ENCODE peak calls at places on chromosomes 11 and 22, in eight cellular contexts. One of them, this sample, is unnamed.

GRCh38 chr11:119744577-119744976 is 15.6 kb upstream of the NECTIN1 start:
- ATAC-seq in naive thymus-derived CD8-positive, alpha-beta T cell: no peak
- ATAC-seq in central memory CD8-positive, alpha-beta T cell: no peak
- ATAC-seq in stimulated activated naive CD8-positive, alpha-beta T cell treated with anti-CD3 and anti-CD28 coated beads, Interleukin-15, Interleukin-2, amounts not matched to agents 100 U/mL and 50 U/mL, for 24 hours: no peak
- ATAC-seq in activated T-cell treated with anti-CD3 and anti-CD28 coated beads, Interleukin-2, amount 50 U/mL, for 4 hours: no peak
- ATAC-seq in A549: no peak
- ATAC-seq in upper lobe of right lung: no peak
- ATAC-seq in HepG2: no peak
- ATAC-seq in this sample: no peak

GRCh38 chr11:71281901-71282300 is 29.5 kb upstream of the SHANK2 start:
- ATAC-seq in naive thymus-derived CD8-positive, alpha-beta T cell: no peak
- ATAC-seq in central memory CD8-positive, alpha-beta T cell: no peak
- ATAC-seq in stimulated activated naive CD8-positive, alpha-beta T cell treated with anti-CD3 and anti-CD28 coated beads, Interleukin-15, Interleukin-2, amounts not matched to agents 100 U/mL and 50 U/mL, for 24 hours: no peak
- ATAC-seq in activated T-cell treated with anti-CD3 and anti-CD28 coated beads, Interleukin-2, amount 50 U/mL, for 4 hours: no peak
- ATAC-seq in A549: no peak
- ATAC-seq in upper lobe of right lung: no peak
- ATAC-seq in HepG2: no peak
- ATAC-seq in this sample: no peak

GRCh38 chr22:46355996-46356471 is 20.5 kb downstream of the TRMU start:
- ATAC-seq in naive thymus-derived CD8-positive, alpha-beta T cell: no peak
- ATAC-seq in central memory CD8-positive, alpha-beta T cell: no peak
- ATAC-seq in stimulated activated naive CD8-positive, alpha-beta T cell treated with anti-CD3 and anti-CD28 coated beads, Interleukin-15, Interleukin-2, amounts not matched to agents 100 U/mL and 50 U/mL, for 24 hours: no peak
- ATAC-seq in activated T-cell treated with anti-CD3 and anti-CD28 coated beads, Interleukin-2, amount 50 U/mL, for 4 hours: no peak
- ATAC-seq in A549: peak
- ATAC-seq in upper lobe of right lung: no peak
- ATAC-seq in HepG2: no peak
- ATAC-seq in this sample: no peak

GRCh38 chr11:9038537-9038936 is 34.7 kb upstream of the NRIP3 start:
- ATAC-seq in naive thymus-derived CD8-positive, alpha-beta T cell: no peak
- ATAC-seq in central memory CD8-positive, alpha-beta T cell: no peak
- ATAC-seq in stimulated activated naive CD8-positive, alpha-beta T cell treated with anti-CD3 and anti-CD28 coated beads, Interleukin-15, Interleukin-2, amounts not matched to agents 100 U/mL and 50 U/mL, for 24 hours: no peak
- ATAC-seq in activated T-cell treated with anti-CD3 and anti-CD28 coated beads, Interleukin-2, amount 50 U/mL, for 4 hours: no peak
- ATAC-seq in A549: no peak
- ATAC-seq in upper lobe of right lung: peak
- ATAC-seq in HepG2: no peak
- ATAC-seq in this sample: no peak

GRCh38 chr11:3967695-3968094 is 112.2 kb downstream of the STIM1 start:
- ATAC-seq in naive thymus-derived CD8-positive, alpha-beta T cell: no peak
- ATAC-seq in central memory CD8-positive, alpha-beta T cell: no peak
- ATAC-seq in stimulated activated naive CD8-positive, alpha-beta T cell treated with anti-CD3 and anti-CD28 coated beads, Interleukin-15, Interleukin-2, amounts not matched to agents 100 U/mL and 50 U/mL, for 24 hours: no peak
- ATAC-seq in activated T-cell treated with anti-CD3 and anti-CD28 coated beads, Interleukin-2, amount 50 U/mL, for 4 hours: no peak
- ATAC-seq in A549: no peak
- ATAC-seq in upper lobe of right lung: no peak
- ATAC-seq in HepG2: no peak
- ATAC-seq in this sample: no peak

GRCh38 chr11:3955299-3955665 is 99.8 kb downstream of the STIM1 start:
- ATAC-seq in naive thymus-derived CD8-positive, alpha-beta T cell: no peak
- ATAC-seq in central memory CD8-positive, alpha-beta T cell: no peak
- ATAC-seq in stimulated activated naive CD8-positive, alpha-beta T cell treated with anti-CD3 and anti-CD28 coated beads, Interleukin-15, Interleukin-2, amounts not matched to agents 100 U/mL and 50 U/mL, for 24 hours: no peak
- ATAC-seq in activated T-cell treated with anti-CD3 and anti-CD28 coated beads, Interleukin-2, amount 50 U/mL, for 4 hours: peak
- ATAC-seq in A549: no peak
- ATAC-seq in upper lobe of right lung: no peak
- ATAC-seq in HepG2: no peak
- ATAC-seq in this sample: peak

GRCh38 chr22:47778160-47778658 is 1015.8 kb downstream of the TBC1D22A start:
- ATAC-seq in naive thymus-derived CD8-positive, alpha-beta T cell: no peak
- ATAC-seq in central memory CD8-positive, alpha-beta T cell: no peak
- ATAC-seq in stimulated activated naive CD8-positive, alpha-beta T cell treated with anti-CD3 and anti-CD28 coated beads, Interleukin-15, Interleukin-2, amounts not matched to agents 100 U/mL and 50 U/mL, for 24 hours: no peak
- ATAC-seq in activated T-cell treated with anti-CD3 and anti-CD28 coated beads, Interleukin-2, amount 50 U/mL, for 4 hours: no peak
- ATAC-seq in A549: no peak
- ATAC-seq in upper lobe of right lung: no peak
- ATAC-seq in HepG2: no peak
- ATAC-seq in this sample: no peak

GRCh38 chr11:93741882-93742226 is 382 bp downstream of the C11orf54 start:
- ATAC-seq in naive thymus-derived CD8-positive, alpha-beta T cell: peak
- ATAC-seq in central memory CD8-positive, alpha-beta T cell: peak
- ATAC-seq in stimulated activated naive CD8-positive, alpha-beta T cell treated with anti-CD3 and anti-CD28 coated beads, Interleukin-15, Interleukin-2, amounts not matched to agents 100 U/mL and 50 U/mL, for 24 hours: peak
- ATAC-seq in activated T-cell treated with anti-CD3 and anti-CD28 coated beads, Interleukin-2, amount 50 U/mL, for 4 hours: peak
- ATAC-seq in A549: peak
- ATAC-seq in upper lobe of right lung: peak
- ATAC-seq in HepG2: peak
- ATAC-seq in this sample: peak

GRCh38 chr11:30107899-30108298 is 91.1 kb upstream of the KCNA4 start:
- ATAC-seq in naive thymus-derived CD8-positive, alpha-beta T cell: no peak
- ATAC-seq in central memory CD8-positive, alpha-beta T cell: no peak
- ATAC-seq in stimulated activated naive CD8-positive, alpha-beta T cell treated with anti-CD3 and anti-CD28 coated beads, Interleukin-15, Interleukin-2, amounts not matched to agents 100 U/mL and 50 U/mL, for 24 hours: no peak
- ATAC-seq in activated T-cell treated with anti-CD3 and anti-CD28 coated beads, Interleukin-2, amount 50 U/mL, for 4 hours: no peak
- ATAC-seq in A549: peak
- ATAC-seq in upper lobe of right lung: no peak
- ATAC-seq in HepG2: no peak
- ATAC-seq in this sample: no peak

GRCh38 chr11:93530468-93530826 is 12.7 kb downstream of the SMCO4 start:
- ATAC-seq in naive thymus-derived CD8-positive, alpha-beta T cell: no peak
- ATAC-seq in central memory CD8-positive, alpha-beta T cell: no peak
- ATAC-seq in stimulated activated naive CD8-positive, alpha-beta T cell treated with anti-CD3 and anti-CD28 coated beads, Interleukin-15, Interleukin-2, amounts not matched to agents 100 U/mL and 50 U/mL, for 24 hours: no peak
- ATAC-seq in activated T-cell treated with anti-CD3 and anti-CD28 coated beads, Interleukin-2, amount 50 U/mL, for 4 hours: no peak
- ATAC-seq in A549: no peak
- ATAC-seq in upper lobe of right lung: no peak
- ATAC-seq in HepG2: no peak
- ATAC-seq in this sample: no peak

GRCh38 chr11:123797065-123797940 is 8.8 kb downstream of the OR6M1 start:
- ATAC-seq in naive thymus-derived CD8-positive, alpha-beta T cell: no peak
- ATAC-seq in central memory CD8-positive, alpha-beta T cell: no peak
- ATAC-seq in stimulated activated naive CD8-positive, alpha-beta T cell treated with anti-CD3 and anti-CD28 coated beads, Interleukin-15, Interleukin-2, amounts not matched to agents 100 U/mL and 50 U/mL, for 24 hours: no peak
- ATAC-seq in activated T-cell treated with anti-CD3 and anti-CD28 coated beads, Interleukin-2, amount 50 U/mL, for 4 hours: no peak
- ATAC-seq in A549: no peak
- ATAC-seq in upper lobe of right lung: no peak
- ATAC-seq in HepG2: no peak
- ATAC-seq in this sample: no peak

GRCh38 chr11:3338569-3339565 is 40.1 kb downstream of the ZNF195 start:
- ATAC-seq in naive thymus-derived CD8-positive, alpha-beta T cell: no peak
- ATAC-seq in central memory CD8-positive, alpha-beta T cell: no peak
- ATAC-seq in stimulated activated naive CD8-positive, alpha-beta T cell treated with anti-CD3 and anti-CD28 coated beads, Interleukin-15, Interleukin-2, amounts not matched to agents 100 U/mL and 50 U/mL, for 24 hours: no peak
- ATAC-seq in activated T-cell treated with anti-CD3 and anti-CD28 coated beads, Interleukin-2, amount 50 U/mL, for 4 hours: no peak
- ATAC-seq in A549: no peak
- ATAC-seq in upper lobe of right lung: peak
- ATAC-seq in HepG2: no peak
- ATAC-seq in this sample: no peak

GRCh38 chr22:23822101-23822671 is 16.6 kb downstream of the DERL3 start:
- ATAC-seq in naive thymus-derived CD8-positive, alpha-beta T cell: no peak
- ATAC-seq in central memory CD8-positive, alpha-beta T cell: no peak
- ATAC-seq in stimulated activated naive CD8-positive, alpha-beta T cell treated with anti-CD3 and anti-CD28 coated beads, Interleukin-15, Interleukin-2, amounts not matched to agents 100 U/mL and 50 U/mL, for 24 hours: no peak
- ATAC-seq in activated T-cell treated with anti-CD3 and anti-CD28 coated beads, Interleukin-2, amount 50 U/mL, for 4 hours: no peak
- ATAC-seq in A549: no peak
- ATAC-seq in upper lobe of right lung: no peak
- ATAC-seq in HepG2: no peak
- ATAC-seq in this sample: no peak

GRCh38 chr11:22208151-22208858 is 15.4 kb downstream of the ANO5 start:
- ATAC-seq in naive thymus-derived CD8-positive, alpha-beta T cell: no peak
- ATAC-seq in central memory CD8-positive, alpha-beta T cell: no peak
- ATAC-seq in stimulated activated naive CD8-positive, alpha-beta T cell treated with anti-CD3 and anti-CD28 coated beads, Interleukin-15, Interleukin-2, amounts not matched to agents 100 U/mL and 50 U/mL, for 24 hours: no peak
- ATAC-seq in activated T-cell treated with anti-CD3 and anti-CD28 coated beads, Interleukin-2, amount 50 U/mL, for 4 hours: no peak
- ATAC-seq in A549: no peak
- ATAC-seq in upper lobe of right lung: no peak
- ATAC-seq in HepG2: no peak
- ATAC-seq in this sample: no peak

GRCh38 chr11:130600616-130601015 is 152.2 kb downstream of the ADAMTS15 start:
- ATAC-seq in naive thymus-derived CD8-positive, alpha-beta T cell: no peak
- ATAC-seq in central memory CD8-positive, alpha-beta T cell: no peak
- ATAC-seq in stimulated activated naive CD8-positive, alpha-beta T cell treated with anti-CD3 and anti-CD28 coated beads, Interleukin-15, Interleukin-2, amounts not matched to agents 100 U/mL and 50 U/mL, for 24 hours: no peak
- ATAC-seq in activated T-cell treated with anti-CD3 and anti-CD28 coated beads, Interleukin-2, amount 50 U/mL, for 4 hours: no peak
- ATAC-seq in A549: no peak
- ATAC-seq in upper lobe of right lung: no peak
- ATAC-seq in HepG2: no peak
- ATAC-seq in this sample: no peak

GRCh38 chr22:24232124-24232523 is 12.8 kb downstream of the GGT5 start:
- ATAC-seq in naive thymus-derived CD8-positive, alpha-beta T cell: no peak
- ATAC-seq in central memory CD8-positive, alpha-beta T cell: no peak
- ATAC-seq in stimulated activated naive CD8-positive, alpha-beta T cell treated with anti-CD3 and anti-CD28 coated beads, Interleukin-15, Interleukin-2, amounts not matched to agents 100 U/mL and 50 U/mL, for 24 hours: no peak
- ATAC-seq in activated T-cell treated with anti-CD3 and anti-CD28 coated beads, Interleukin-2, amount 50 U/mL, for 4 hours: no peak
- ATAC-seq in A549: no peak
- ATAC-seq in upper lobe of right lung: peak
- ATAC-seq in HepG2: no peak
- ATAC-seq in this sample: no peak

GRCh38 chr11:61133956-61134662 is 27.1 kb downstream of the VPS37C start:
- ATAC-seq in naive thymus-derived CD8-positive, alpha-beta T cell: no peak
- ATAC-seq in central memory CD8-positive, alpha-beta T cell: no peak
- ATAC-seq in stimulated activated naive CD8-positive, alpha-beta T cell treated with anti-CD3 and anti-CD28 coated beads, Interleukin-15, Interleukin-2, amounts not matched to agents 100 U/mL and 50 U/mL, for 24 hours: no peak
- ATAC-seq in activated T-cell treated with anti-CD3 and anti-CD28 coated beads, Interleukin-2, amount 50 U/mL, for 4 hours: no peak
- ATAC-seq in A549: no peak
- ATAC-seq in upper lobe of right lung: no peak
- ATAC-seq in HepG2: no peak
- ATAC-seq in this sample: no peak

GRCh38 chr22:17198188-17199130 is 20.8 kb downstream of the ADA2 start:
- ATAC-seq in naive thymus-derived CD8-positive, alpha-beta T cell: no peak
- ATAC-seq in central memory CD8-positive, alpha-beta T cell: no peak
- ATAC-seq in stimulated activated naive CD8-positive, alpha-beta T cell treated with anti-CD3 and anti-CD28 coated beads, Interleukin-15, Interleukin-2, amounts not matched to agents 100 U/mL and 50 U/mL, for 24 hours: no peak
- ATAC-seq in activated T-cell treated with anti-CD3 and anti-CD28 coated beads, Interleukin-2, amount 50 U/mL, for 4 hours: no peak
- ATAC-seq in A549: no peak
- ATAC-seq in upper lobe of right lung: peak
- ATAC-seq in HepG2: no peak
- ATAC-seq in this sample: no peak

GRCh38 chr11:93959663-93960062 is 61.5 kb upstream of the HEPHL1 start:
- ATAC-seq in naive thymus-derived CD8-positive, alpha-beta T cell: no peak
- ATAC-seq in central memory CD8-positive, alpha-beta T cell: no peak
- ATAC-seq in stimulated activated naive CD8-positive, alpha-beta T cell treated with anti-CD3 and anti-CD28 coated beads, Interleukin-15, Interleukin-2, amounts not matched to agents 100 U/mL and 50 U/mL, for 24 hours: no peak
- ATAC-seq in activated T-cell treated with anti-CD3 and anti-CD28 coated beads, Interleukin-2, amount 50 U/mL, for 4 hours: no peak
- ATAC-seq in A549: no peak
- ATAC-seq in upper lobe of right lung: no peak
- ATAC-seq in HepG2: no peak
- ATAC-seq in this sample: no peak

GRCh38 chr11:203945-204586 is 3.1 kb downstream of the BET1L start:
- ATAC-seq in naive thymus-derived CD8-positive, alpha-beta T cell: no peak
- ATAC-seq in central memory CD8-positive, alpha-beta T cell: no peak
- ATAC-seq in stimulated activated naive CD8-positive, alpha-beta T cell treated with anti-CD3 and anti-CD28 coated beads, Interleukin-15, Interleukin-2, amounts not matched to agents 100 U/mL and 50 U/mL, for 24 hours: no peak
- ATAC-seq in activated T-cell treated with anti-CD3 and anti-CD28 coated beads, Interleukin-2, amount 50 U/mL, for 4 hours: no peak
- ATAC-seq in A549: no peak
- ATAC-seq in upper lobe of right lung: no peak
- ATAC-seq in HepG2: no peak
- ATAC-seq in this sample: no peak

GRCh38 chr11:65692367-65692766 is 19.7 kb upstream of the KAT5 start:
- ATAC-seq in naive thymus-derived CD8-positive, alpha-beta T cell: no peak
- ATAC-seq in central memory CD8-positive, alpha-beta T cell: no peak
- ATAC-seq in stimulated activated naive CD8-positive, alpha-beta T cell treated with anti-CD3 and anti-CD28 coated beads, Interleukin-15, Interleukin-2, amounts not matched to agents 100 U/mL and 50 U/mL, for 24 hours: no peak
- ATAC-seq in activated T-cell treated with anti-CD3 and anti-CD28 coated beads, Interleukin-2, amount 50 U/mL, for 4 hours: no peak
- ATAC-seq in A549: no peak
- ATAC-seq in upper lobe of right lung: no peak
- ATAC-seq in HepG2: no peak
- ATAC-seq in this sample: no peak

GRCh38 chr11:60937144-60937527 is 12.9 kb downstream of the TMEM132A start:
- ATAC-seq in naive thymus-derived CD8-positive, alpha-beta T cell: no peak
- ATAC-seq in central memory CD8-positive, alpha-beta T cell: no peak
- ATAC-seq in stimulated activated naive CD8-positive, alpha-beta T cell treated with anti-CD3 and anti-CD28 coated beads, Interleukin-15, Interleukin-2, amounts not matched to agents 100 U/mL and 50 U/mL, for 24 hours: no peak
- ATAC-seq in activated T-cell treated with anti-CD3 and anti-CD28 coated beads, Interleukin-2, amount 50 U/mL, for 4 hours: no peak
- ATAC-seq in A549: no peak
- ATAC-seq in upper lobe of right lung: peak
- ATAC-seq in HepG2: no peak
- ATAC-seq in this sample: no peak

GRCh38 chr11:107563702-107564101 is 1.8 kb downstream of the ALKBH8 start:
- ATAC-seq in naive thymus-derived CD8-positive, alpha-beta T cell: no peak
- ATAC-seq in central memory CD8-positive, alpha-beta T cell: no peak
- ATAC-seq in stimulated activated naive CD8-positive, alpha-beta T cell treated with anti-CD3 and anti-CD28 coated beads, Interleukin-15, Interleukin-2, amounts not matched to agents 100 U/mL and 50 U/mL, for 24 hours: no peak
- ATAC-seq in activated T-cell treated with anti-CD3 and anti-CD28 coated beads, Interleukin-2, amount 50 U/mL, for 4 hours: no peak
- ATAC-seq in A549: no peak
- ATAC-seq in upper lobe of right lung: peak
- ATAC-seq in HepG2: peak
- ATAC-seq in this sample: no peak